ENCODE peak calls at places on chromosomes 5 and 9, in six cellular contexts. Z is GM12891; L is stimulated activated CD4-positive, alpha-beta T cell treated with anti-CD3 and anti-CD28 coated beads, Interleukin-1b, Interleukin-23, amount 100 ng/mL, for 24 hours; I is effector memory CD4-positive, alpha-beta T cell; E is testis; O is activated naive CD4-positive, alpha-beta T cell treated with anti-CD3 and anti-CD28 coated beads, Interleukin-2, amount 50 U/mL, for 16 hours. P is an unnamed sample.

GRCh38 chr9:136023401-136024225 is 62.4 kb upstream of the UBAC1 start:
- DNase-seq in Z (no peak), O (no peak), E (peak), I (no peak), L (no peak), P (no peak)

GRCh38 chr9:130390986-130391385 is 53.8 kb upstream of the ASS1 start:
- DNase-seq in E (no peak), O (no peak), Z (no peak), L (no peak), I (no peak), P (no peak)

GRCh38 chr5:159906463-159906862 is 9.8 kb upstream of the ADRA1B start:
- DNase-seq in O (no peak), Z (no peak), I (no peak), L (no peak), E (no peak), P (no peak)

GRCh38 chr9:134770972-134771971 is 109.3 kb upstream of the FCN2 start:
- DNase-seq in I (no peak), E (no peak), Z (peak), L (no peak), O (no peak), P (no peak)

GRCh38 chr9:136995772-136996308 is 528 bp downstream of the CLIC3 start:
- DNase-seq in E (no peak), I (no peak), O (no peak), Z (no peak), L (no peak), P (peak)

GRCh38 chr9:92600075-92600741 is 64.4 kb upstream of the ECM2 start:
- DNase-seq in E (no peak), O (no peak), Z (no peak), L (no peak), I (no peak), P (no peak)

GRCh38 chr5:10432059-10433008 is 9.3 kb upstream of the ROPN1L start:
- DNase-seq in I (no peak), Z (no peak), E (no peak), L (no peak), O (no peak), P (no peak)

GRCh38 chr5:52705720-52706119 is 82.0 kb upstream of the ITGA1 start:
- DNase-seq in Z (no peak), L (no peak), E (no peak), I (no peak), O (no peak), P (peak)

GRCh38 chr9:72533322-72533721 is 11.9 kb downstream of the TMC1 start:
- DNase-seq in O (no peak), L (no peak), Z (no peak), I (no peak), E (no peak), P (no peak)

GRCh38 chr5:67240846-67241245 is 44.2 kb upstream of the CD180 start:
- DNase-seq in L (no peak), I (no peak), O (no peak), E (no peak), Z (no peak), P (peak)

GRCh38 chr9:97710356-97711222 is 13.4 kb upstream of the XPA start:
- DNase-seq in I (no peak), L (no peak), E (peak), O (peak), Z (peak), P (peak)

GRCh38 chr5:452856-453710 is 10.1 kb downstream of the EXOC3 start:
- DNase-seq in O (no peak), I (no peak), Z (no peak), L (no peak), E (no peak), P (no peak)

GRCh38 chr9:126448865-126449577 is 122.4 kb downstream of the MVB12B start:
- DNase-seq in O (no peak), L (no peak), I (no peak), Z (no peak), E (no peak), P (no peak)

GRCh38 chr5:40841068-40841805 is at the start of gene CARD6:
- DNase-seq in E (no peak), L (no peak), Z (no peak), O (no peak), I (no peak), P (peak)

GRCh38 chr5:125049721-125050357 is 303.4 kb upstream of the ZNF608 start:
- DNase-seq in O (no peak), I (no peak), L (no peak), Z (no peak), E (no peak), P (no peak)

GRCh38 chr5:149630337-149630736 is 49.0 kb downstream of the ARHGEF37 start:
- DNase-seq in Z (no peak), I (no peak), E (no peak), O (no peak), L (no peak), P (no peak)

GRCh38 chr9:106583751-106584150 is 279.2 kb upstream of the ZNF462 start:
- DNase-seq in E (no peak), O (no peak), Z (no peak), I (no peak), L (no peak), P (peak)

GRCh38 chr5:181160144-181160754 is 12.9 kb downstream of the OR2V2 start:
- DNase-seq in E (peak), Z (peak), O (peak), I (peak), L (peak), P (peak)

GRCh38 chr9:35333551-35333950 is 156.4 kb upstream of the RUSC2 start:
- DNase-seq in I (no peak), Z (no peak), E (no peak), O (no peak), L (no peak), P (peak)

GRCh38 chr5:142931896-142932686 is 161.9 kb downstream of the ARHGAP26 start:
- DNase-seq in L (no peak), O (no peak), E (no peak), Z (no peak), I (no peak), P (no peak)

GRCh38 chr5:173622639-173623038 is 6.2 kb upstream of the BOD1 start:
- DNase-seq in L (no peak), Z (no peak), O (no peak), E (no peak), I (no peak), P (no peak)

GRCh38 chr9:120532475-120532874 is 47.5 kb downstream of the CDK5RAP2 start:
- DNase-seq in E (peak), O (no peak), Z (no peak), L (no peak), I (no peak), P (peak)

GRCh38 chr5:111737716-111738115 is 19.3 kb downstream of the NREP start:
- DNase-seq in E (no peak), O (no peak), I (no peak), L (no peak), Z (no peak), P (no peak)

GRCh38 chr5:54440456-54440893 is 15.0 kb upstream of the HSPB3 start:
- DNase-seq in L (no peak), Z (no peak), E (no peak), I (no peak), O (peak), P (no peak)

GRCh38 chr9:98430535-98430934 is 175.1 kb upstream of the TBC1D2 start:
- DNase-seq in Z (no peak), L (no peak), E (no peak), O (no peak), I (no peak), P (no peak)

GRCh38 chr5:91670565-91670964 is 287.4 kb upstream of the ARRDC3 start:
- DNase-seq in O (no peak), I (no peak), L (no peak), E (no peak), Z (no peak), P (no peak)

GRCh38 chr5:475704-476101 is 32.7 kb downstream of the EXOC3 start:
- DNase-seq in I (no peak), E (no peak), L (no peak), O (no peak), Z (no peak), P (no peak)

GRCh38 chr5:58714046-58714445 is 131.2 kb downstream of the RAB3C start:
- DNase-seq in E (no peak), O (no peak), L (no peak), Z (no peak), I (no peak), P (no peak)

GRCh38 chr5:67879619-67880357 is 335.8 kb upstream of the PIK3R1 start:
- DNase-seq in O (no peak), E (no peak), Z (no peak), L (no peak), I (no peak), P (peak)

GRCh38 chr5:140312067-140312790 is 9.3 kb upstream of the PFDN1 start:
- DNase-seq in O (no peak), L (no peak), Z (no peak), I (no peak), E (no peak), P (peak)

GRCh38 chr5:86374611-86375010 is 243.1 kb upstream of the COX7C start:
- DNase-seq in Z (no peak), O (no peak), E (no peak), I (no peak), L (no peak), P (no peak)

GRCh38 chr5:141478321-141478945 is 2.7 kb downstream of the PCDHGC3 start:
- DNase-seq in Z (no peak), I (no peak), E (no peak), L (no peak), O (no peak), P (peak)

GRCh38 chr5:65835191-65835590 is 91.2 kb upstream of the ERBIN start:
- DNase-seq in I (no peak), E (no peak), Z (no peak), L (no peak), O (no peak), P (no peak)

GRCh38 chr9:75979362-75979761 is 88.9 kb downstream of the PCSK5 start:
- DNase-seq in O (no peak), E (no peak), L (no peak), I (no peak), Z (no peak), P (peak)

GRCh38 chr9:13728917-13729811 is 449.7 kb upstream of the MPDZ start:
- DNase-seq in L (no peak), Z (no peak), O (no peak), I (no peak), E (no peak), P (peak)

GRCh38 chr5:9799601-9800000 is 169.4 kb upstream of the TAS2R1 start:
- DNase-seq in Z (no peak), O (no peak), L (no peak), E (no peak), I (no peak), P (no peak)

P was measured in HT1080.